ENCODE peak calls at places on chromosomes 16 and 17, in seven cellular contexts. F is cardiac fibroblast; B is NCI-H748 treated with DMSO at 0.1 percent for 48 hours; S is GM04504; Y is endodermal cell; K is stimulated activated CD4-positive, alpha-beta T cell treated with anti-CD3 and anti-CD28 coated beads, Interleukin-2, amount 100 ng/mL, for 4 hours; L is effector CD4-positive, alpha-beta T cell. R is an unnamed sample.

GRCh38 chr16:14181371-14182050 is 110.4 kb downstream of the MRTFB start:
- DNase-seq in F (peak; percentile 80), B (no peak), S (peak; percentile 50), Y (no peak), K (no peak), L (no peak), R (no peak)

GRCh38 chr17:43020789-43021738 is 1.1 kb downstream of the VAT1 start:
- DNase-seq in F (peak; percentile 76), B (peak; percentile 32), S (peak; percentile 66), Y (peak; percentile 89), K (no peak), L (peak; percentile 24), R (no peak)

GRCh38 chr16:22077700-22078313 is 14.5 kb upstream of the VWA3A start:
- DNase-seq in F (peak; percentile 79), B (peak; percentile 32), S (no peak), Y (peak; percentile 86), K (peak; percentile 57), L (peak; percentile 60), R (peak; percentile 76)

GRCh38 chr17:50206604-50207293 is 5.3 kb upstream of the COL1A1 start:
- DNase-seq in F (peak; percentile 68), B (no peak), S (no peak), Y (peak; percentile 94), K (no peak), L (no peak), R (no peak)

GRCh38 chr17:62753562-62753961 is 54.6 kb downstream of the MARCHF10 start:
- DNase-seq in F (no peak), B (no peak), S (no peak), Y (peak; percentile 28), K (no peak), L (no peak), R (no peak)

GRCh38 chr17:50051082-50051576 is 4.8 kb upstream of the ITGA3 start:
- DNase-seq in F (peak; percentile 53), B (no peak), S (peak; percentile 59), Y (peak; percentile 92), K (peak; percentile 53), L (no peak), R (peak; percentile 78)

GRCh38 chr17:12730931-12731521 is 58.3 kb upstream of the ARHGAP44 start:
- DNase-seq in F (peak; percentile 49), B (no peak), S (peak; percentile 23), Y (peak; percentile 98), K (no peak), L (no peak), R (no peak)

GRCh38 chr16:1789643-1790045 is 3.9 kb downstream of the IGFALS start:
- DNase-seq in F (no peak), B (no peak), S (no peak), Y (peak; percentile 38), K (no peak), L (no peak), R (no peak)

GRCh38 chr16:81645303-81645702 is 133.8 kb upstream of the PLCG2 start:
- DNase-seq in F (peak; percentile 94), B (peak; percentile 77), S (peak; percentile 57), Y (peak; percentile 79), K (no peak), L (no peak), R (no peak)

GRCh38 chr17:59345476-59345875 is 14.0 kb downstream of the YPEL2 start:
- DNase-seq in F (no peak), B (no peak), S (no peak), Y (no peak), K (no peak), L (no peak), R (no peak)

GRCh38 chr17:78450696-78451344 is 72.4 kb downstream of the PGS1 start:
- DNase-seq in F (no peak), B (no peak), S (no peak), Y (peak; percentile 71), K (no peak), L (no peak), R (no peak)

GRCh38 chr16:65463652-65464260 is 341.9 kb upstream of the CDH11 start:
- DNase-seq in F (no peak), B (no peak), S (no peak), Y (no peak), K (no peak), L (no peak), R (no peak)

GRCh38 chr16:29807426-29808218 is 1.3 kb downstream of the MAZ start:
- DNase-seq in F (peak; percentile 96), B (peak; percentile 59), S (peak; percentile 85), Y (peak; percentile 92), K (peak; percentile 83), L (peak; percentile 82), R (peak; percentile 93)

GRCh38 chr16:86195863-86196630 is 297.1 kb downstream of the IRF8 start:
- DNase-seq in F (peak; percentile 10), B (no peak), S (no peak), Y (peak; percentile 87), K (no peak), L (no peak), R (no peak)

GRCh38 chr16:24002619-24003018 is 166.8 kb downstream of the PRKCB start:
- DNase-seq in F (no peak), B (no peak), S (no peak), Y (no peak), K (no peak), L (no peak), R (no peak)

GRCh38 chr17:50028207-50029120 is 27.4 kb upstream of the ITGA3 start:
- DNase-seq in F (peak; percentile 69), B (no peak), S (no peak), Y (peak; percentile 91), K (no peak), L (no peak), R (no peak)